ENCODE peak calls at places on chromosomes 6 and 20, in six cellular contexts. T, I, J, H, W and F are unnamed samples.

GRCh38 chr20:44039147-44039546 is 124.5 kb downstream of the TOX2 start:
- DNase-seq in T (no peak), I (no peak), J (no peak), H (no peak), W (peak; percentile 79), F (no peak)

GRCh38 chr20:49684335-49684997 is 29.2 kb downstream of the B4GALT5 start:
- DNase-seq in T (no peak), I (no peak), J (no peak), H (no peak), W (no peak), F (no peak)

GRCh38 chr6:135180458-135181332 is at the start of gene MYB:
- DNase-seq in T (peak; percentile 64), I (no peak), J (no peak), H (peak; percentile 47), W (peak; percentile 84), F (peak; percentile 58)

GRCh38 chr20:22810626-22811559 is 224.2 kb upstream of the SSTR4 start:
- DNase-seq in T (no peak), I (no peak), J (no peak), H (no peak), W (no peak), F (peak; percentile 89)

GRCh38 chr6:158384671-158385110 is 72.4 kb downstream of the TULP4 start:
- DNase-seq in T (no peak), I (no peak), J (no peak), H (no peak), W (no peak), F (peak; percentile 62)

GRCh38 chr6:158698876-158699440 is 49.1 kb downstream of the SYTL3 start:
- DNase-seq in T (no peak), I (no peak), J (no peak), H (no peak), W (no peak), F (no peak)

GRCh38 chr6:90411292-90411781 is 114.7 kb upstream of the BACH2 start:
- DNase-seq in T (peak; percentile 23), I (no peak), J (no peak), H (no peak), W (no peak), F (no peak)

GRCh38 chr6:89941031-89941775 is 46.9 kb downstream of the GJA10 start:
- DNase-seq in T (no peak), I (no peak), J (peak; percentile 77), H (peak; percentile 65), W (peak; percentile 35), F (peak; percentile 78)

GRCh38 chr6:109722564-109723254 is 31.6 kb downstream of the FIG4 start:
- DNase-seq in T (no peak), I (no peak), J (no peak), H (no peak), W (no peak), F (no peak)

GRCh38 chr6:162728177-162728571 is 400 bp downstream of the PACRG start:
- DNase-seq in T (no peak), I (no peak), J (no peak), H (peak; percentile 29), W (no peak), F (no peak)

GRCh38 chr6:155628315-155628714 is 172.7 kb upstream of the NOX3 start:
- DNase-seq in T (no peak), I (no peak), J (no peak), H (no peak), W (no peak), F (no peak)

GRCh38 chr20:40532103-40532502 is 156.9 kb downstream of the MAFB start:
- DNase-seq in T (no peak), I (no peak), J (peak; percentile 31), H (no peak), W (no peak), F (peak; percentile 8)

GRCh38 chr20:57269148-57269984 is 2.9 kb upstream of the BMP7 start:
- DNase-seq in T (no peak), I (no peak), J (no peak), H (no peak), W (no peak), F (no peak)

GRCh38 chr20:57272883-57273282 is 6.4 kb upstream of the BMP7 start:
- DNase-seq in T (no peak), I (no peak), J (no peak), H (no peak), W (no peak), F (no peak)

GRCh38 chr20:57268399-57269076 is 2.1 kb upstream of the BMP7 start:
- DNase-seq in T (no peak), I (no peak), J (no peak), H (no peak), W (no peak), F (no peak)

GRCh38 chr20:57267158-57267821 is 849 bp upstream of the BMP7 start:
- DNase-seq in T (no peak), I (no peak), J (no peak), H (no peak), W (no peak), F (no peak)

DNA sequence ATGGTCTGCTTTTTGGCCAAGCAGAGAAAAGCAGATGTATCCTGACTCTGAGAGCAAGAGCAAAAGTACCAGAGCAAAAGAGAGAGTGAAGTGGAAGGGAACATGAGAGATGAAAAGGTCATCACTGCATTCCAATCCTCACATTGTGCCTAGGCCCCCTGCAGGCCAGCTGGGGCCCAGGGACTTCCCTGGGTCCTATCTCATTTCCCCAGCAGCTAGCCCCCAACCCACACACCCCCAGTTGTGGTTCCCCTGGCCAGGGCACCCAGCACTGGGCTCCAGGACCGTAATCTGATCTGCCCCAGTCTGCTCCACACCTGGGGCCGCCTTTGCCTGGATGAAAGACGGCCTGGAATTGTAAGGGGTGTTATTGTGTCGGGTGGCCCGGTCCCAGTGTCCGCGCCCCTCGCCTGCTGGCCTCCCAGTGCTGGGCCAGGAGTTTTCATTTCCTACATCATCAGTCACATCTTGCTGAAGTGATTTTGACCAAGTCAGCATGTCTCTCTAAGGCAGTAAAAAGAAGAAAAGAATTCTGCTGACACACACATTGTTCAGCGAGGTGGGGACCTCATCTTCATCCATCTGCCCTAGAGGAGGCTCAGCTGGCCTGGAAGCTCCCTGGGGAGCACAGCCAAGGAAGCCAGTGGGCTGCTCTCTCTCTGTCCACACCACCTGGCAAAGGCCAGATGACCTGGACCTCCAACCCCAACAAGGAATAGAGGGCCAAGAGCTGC is 3.9 kb upstream of the BMP7 start:
- DNase-seq in T (no peak), I (no peak), J (no peak), H (no peak), W (no peak), F (no peak)
- TF ChIP-seq CTCF in T (no peak), I (no peak), J (peak; percentile 14), H (no peak), W (no peak), F (no peak)

DNA sequence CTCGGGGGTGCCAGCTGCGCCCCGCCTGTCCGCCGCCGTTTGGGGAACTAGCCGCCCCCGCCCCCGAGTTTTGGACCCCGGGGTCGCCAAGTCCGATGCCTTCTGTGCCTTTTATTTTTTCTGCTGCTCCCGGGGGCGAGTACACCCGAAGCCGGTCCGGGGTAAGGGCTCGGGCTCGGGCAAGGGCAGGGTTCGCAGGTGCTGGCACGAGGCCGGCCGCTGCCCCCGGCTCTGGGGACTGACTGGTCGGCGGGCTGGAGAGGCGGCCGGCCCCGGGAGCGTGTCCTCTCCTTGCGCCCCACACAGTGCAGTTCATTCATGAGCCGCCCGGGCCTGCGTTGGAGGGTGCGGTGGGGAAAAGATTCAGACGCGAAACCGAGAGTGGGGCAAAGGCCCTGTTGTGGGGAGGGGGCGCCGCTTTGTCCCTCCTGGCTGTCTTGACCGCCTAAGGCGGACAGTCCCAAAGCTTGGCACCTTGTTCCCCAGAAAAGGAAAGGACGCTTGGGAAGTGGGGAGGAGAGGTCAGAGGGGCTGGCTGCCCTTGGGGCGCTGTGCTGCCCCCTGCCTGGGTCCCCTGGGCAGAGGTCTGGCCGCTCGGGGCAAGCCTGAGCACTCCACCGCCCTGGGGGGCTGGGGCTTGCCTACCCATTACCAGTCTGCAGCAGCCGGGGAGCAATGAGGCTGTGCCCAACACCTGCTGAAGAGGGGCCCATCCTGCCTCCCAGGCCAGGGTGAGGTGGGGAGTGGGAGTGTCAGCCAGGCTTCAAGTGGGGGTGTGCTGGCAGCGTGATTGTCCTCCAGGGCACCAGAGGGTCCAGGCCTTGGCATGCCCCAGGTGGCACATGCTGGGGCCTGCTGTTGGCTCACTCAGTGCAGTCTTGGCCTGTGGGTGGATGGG is 915 bp downstream of the TMEM63B start:
- DNase-seq in T (peak; percentile 34), I (no peak), J (peak; percentile 35), H (peak; percentile 53), W (peak; percentile 67), F (no peak)
- TF ChIP-seq CTCF in T (no peak), I (peak; percentile 2), J (peak; percentile 64), H (no peak), W (no peak), F (no peak)

GRCh38 chr20:16699287-16699686 is 30.5 kb upstream of the SNRPB2 start:
- DNase-seq in T (no peak), I (no peak), J (no peak), H (no peak), W (peak; percentile 17), F (no peak)

GRCh38 chr20:16703570-16703969 is 26.3 kb upstream of the SNRPB2 start:
- DNase-seq in T (no peak), I (no peak), J (no peak), H (no peak), W (no peak), F (no peak)

GRCh38 chr20:16695633-16696032 is 34.2 kb upstream of the SNRPB2 start:
- DNase-seq in T (no peak), I (no peak), J (no peak), H (no peak), W (no peak), F (no peak)

GRCh38 chr20:16701296-16701695 is 28.5 kb upstream of the SNRPB2 start:
- DNase-seq in T (no peak), I (no peak), J (peak; percentile 40), H (no peak), W (no peak), F (peak; percentile 6)
- TF ChIP-seq CTCF in T (no peak), I (peak; percentile 22), J (peak; percentile 56), H (no peak), W (peak; percentile 4), F (peak; percentile 73)

GRCh38 chr6:34791842-34792604 is at the start of gene BLTP3A:
- DNase-seq in T (peak; percentile 78), I (no peak), J (peak; percentile 59), H (peak; percentile 73), W (peak; percentile 83), F (no peak)

GRCh38 chr6:34788111-34788510 is 3.8 kb upstream of the BLTP3A start:
- DNase-seq in T (no peak), I (no peak), J (no peak), H (no peak), W (no peak), F (no peak)

GRCh38 chr6:34792605-34793500 is 970 bp downstream of the BLTP3A start:
- DNase-seq in T (no peak), I (no peak), J (peak; percentile 57), H (peak; percentile 38), W (peak; percentile 34), F (no peak)

GRCh38 chr6:34793877-34794276 is 2.0 kb downstream of the BLTP3A start:
- DNase-seq in T (no peak), I (no peak), J (no peak), H (no peak), W (no peak), F (no peak)

DNA sequence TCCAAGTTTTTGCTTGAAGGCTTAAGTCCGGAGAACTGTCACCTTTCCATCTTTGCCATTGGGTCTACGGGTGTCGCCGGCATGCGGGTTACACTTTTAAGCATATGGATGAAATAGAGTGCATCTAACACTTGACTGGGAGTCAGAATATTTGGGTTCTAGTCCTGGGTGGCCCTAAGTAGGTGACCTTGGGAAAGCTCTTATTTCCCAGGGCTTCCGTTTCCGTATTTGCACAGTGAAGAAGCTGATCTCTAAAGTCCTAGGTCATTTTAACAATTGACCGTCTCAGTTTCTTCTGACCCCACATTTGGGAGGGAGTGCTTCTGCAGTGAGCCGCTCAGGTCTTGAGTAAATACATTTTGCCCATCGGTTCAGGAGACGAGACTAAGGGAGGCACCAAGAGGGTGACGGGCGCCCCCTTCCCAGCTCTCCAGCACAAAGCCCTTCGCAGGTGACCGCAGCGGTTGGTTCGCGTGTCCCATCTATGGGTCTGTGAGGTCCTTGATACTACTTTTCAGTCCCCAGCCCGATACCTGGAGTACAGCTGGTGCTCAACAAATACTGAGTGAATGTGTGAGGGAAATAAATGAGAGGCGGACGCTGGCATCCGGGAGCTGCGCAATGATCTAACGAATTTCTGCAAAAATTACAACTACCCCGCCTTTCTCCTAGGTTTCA is 580 bp upstream of the BLTP3A start:
- DNase-seq in T (no peak), I (no peak), J (peak; percentile 62), H (peak; percentile 51), W (peak; percentile 60), F (no peak)
- TF ChIP-seq CTCF in T (no peak), I (peak; percentile 38), J (peak; percentile 76), H (no peak), W (no peak), F (peak; percentile 49)